ENCODE peak calls at places on chromosomes 2 and 18, in four cellular contexts. Q is HepG2, M is H1, N is GM12878. Z is an unnamed sample. For H3K36me3 and H3K4me1, the result is how much of the 10 kb centered on the place peaks cover.

GRCh38 chr2:64945973-64946736 is 43.0 kb upstream of the SLC1A4 start:
- DNase-seq in Q (no peak), M (no peak), N (peak), Z (no peak)

GRCh38 chr18:61502472-61502871 is 169.2 kb downstream of the CDH20 start:
- DNase-seq in Q (peak), M (peak), N (peak), Z (peak)

GRCh38 chr2:149065236-149065635 is 26.7 kb downstream of the LYPD6B start:
- DNase-seq in Q (no peak), M (no peak), N (no peak), Z (no peak)

GRCh38 chr2:177929662-177930522 is 142.7 kb downstream of the PDE11A start:
- DNase-seq in Q (no peak), M (no peak), N (no peak), Z (no peak)

GRCh38 chr2:178829299-178829698 is 22.1 kb upstream of the TTN start:
- DNase-seq in Q (no peak), M (no peak), N (no peak), Z (no peak)

GRCh38 chr2:118202707-118203303 is 114.5 kb downstream of the INSIG2 start:
- DNase-seq in Q (peak), M (peak), N (no peak), Z (peak)

GRCh38 chr2:236969767-236970655 is 115.7 kb upstream of the COPS8 start:
- DNase-seq in Q (no peak), M (no peak), N (no peak), Z (no peak)

GRCh38 chr2:241540766-241541561 is 17.6 kb upstream of the BOK start:
- DNase-seq in Q (no peak), M (peak), N (no peak), Z (peak)

GRCh38 chr2:88818381-88818780 is 126.9 kb downstream of the RPIA start:
- DNase-seq in Q (no peak), M (no peak), N (no peak), Z (no peak)

GRCh38 chr2:9593936-9594335 is 36.9 kb downstream of the YWHAQ start:
- DNase-seq in Q (no peak), M (no peak), N (no peak), Z (no peak)

GRCh38 chr18:32048507-32049091 is 30.0 kb downstream of the RNF125 start:
- DNase-seq in Q (peak), M (no peak), N (peak), Z (peak)

GRCh38 chr18:3492721-3493120 is 42.7 kb downstream of the TGIF1 start:
- DNase-seq in Q (no peak), M (no peak), N (no peak), Z (no peak)

GRCh38 chr2:37367984-37368383 is 23.6 kb downstream of the QPCT start:
- DNase-seq in Q (no peak), M (peak), N (no peak), Z (no peak)

GRCh38 chr2:215624423-215624829 is 188.6 kb upstream of the FN1 start:
- DNase-seq in Q (peak), M (no peak), N (no peak), Z (no peak)

GRCh38 chr2:62038980-62039771 is 133.7 kb downstream of the COMMD1 start:
- DNase-seq in Q (no peak), M (no peak), N (peak), Z (no peak)

GRCh38 chr18:44729631-44730101 is 49.0 kb downstream of the SETBP1 start:
- DNase-seq in Q (no peak), M (no peak), N (no peak), Z (no peak)

GRCh38 chr2:44805836-44806235 is 135.7 kb upstream of the SIX3 start:
- DNase-seq in Q (no peak), M (no peak), N (no peak), Z (no peak)

GRCh38 chr18:1659190-1659589 is 754.5 kb downstream of the ADCYAP1 start:
- DNase-seq in Q (no peak), M (no peak), N (no peak), Z (no peak)

GRCh38 chr2:172826522-172826921 is 90.9 kb downstream of the RAPGEF4 start:
- DNase-seq in Q (no peak), M (no peak), N (no peak), Z (no peak)

DNA sequence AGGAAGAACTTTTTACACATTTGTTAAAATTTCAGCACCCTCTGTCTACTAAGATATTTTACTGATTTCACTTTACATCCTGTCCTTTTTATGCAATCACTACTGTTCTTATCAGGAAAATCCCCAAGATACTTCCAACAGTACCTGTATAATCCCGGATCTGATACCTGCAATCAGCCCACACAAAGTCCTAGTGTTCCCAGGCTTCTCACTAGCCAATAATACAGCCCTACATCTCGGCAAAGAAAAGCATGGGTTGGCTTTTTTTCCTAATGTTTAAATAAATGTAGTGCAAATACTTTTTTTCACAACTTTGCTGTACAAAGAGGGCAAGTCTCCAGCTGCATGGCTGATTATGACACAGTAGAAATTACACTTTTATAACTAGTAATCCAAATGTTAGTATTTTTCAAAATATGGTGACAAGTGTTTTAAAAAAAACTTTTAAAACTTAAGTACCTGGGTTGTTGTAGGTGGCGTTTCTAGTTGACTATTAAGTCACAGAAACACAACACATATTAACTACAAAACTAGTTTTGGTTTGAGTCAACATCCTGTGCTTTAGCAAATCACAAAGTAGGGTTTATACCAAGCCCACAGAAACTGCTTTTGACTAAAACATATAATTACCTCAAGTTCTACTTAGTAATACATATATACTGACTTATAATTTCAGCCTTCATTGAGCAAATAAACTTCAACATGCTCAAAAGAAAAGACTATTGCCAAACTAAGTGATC is 19.5 kb downstream of the CNOT11 start:
- DNase-seq in Q (no peak), M (no peak), N (peak), Z (no peak)
- H3K36me3 ChIP-seq in Q (half or more), M (half or more), N (under half), Z (half or more)

GRCh38 chr2:41870948-41871522 is 176.8 kb upstream of the PKDCC start:
- DNase-seq in Q (no peak), M (peak), N (no peak), Z (peak)

GRCh38 chr2:41872646-41873045 is 175.2 kb upstream of the PKDCC start:
- DNase-seq in Q (peak), M (no peak), N (peak), Z (no peak)

GRCh38 chr2:41867553-41867952 is 180.3 kb upstream of the PKDCC start:
- DNase-seq in Q (no peak), M (no peak), N (no peak), Z (no peak)

GRCh38 chr2:41870257-41870570 is 177.6 kb upstream of the PKDCC start:
- DNase-seq in Q (no peak), M (no peak), N (no peak), Z (no peak)

GRCh38 chr2:41869542-41870256 is 178.1 kb upstream of the PKDCC start:
- DNase-seq in Q (peak), M (peak), N (peak), Z (peak)
- TF ChIP-seq SUZ12 in Q (no peak), M (no peak), N (no peak), Z (no peak)

DNA sequence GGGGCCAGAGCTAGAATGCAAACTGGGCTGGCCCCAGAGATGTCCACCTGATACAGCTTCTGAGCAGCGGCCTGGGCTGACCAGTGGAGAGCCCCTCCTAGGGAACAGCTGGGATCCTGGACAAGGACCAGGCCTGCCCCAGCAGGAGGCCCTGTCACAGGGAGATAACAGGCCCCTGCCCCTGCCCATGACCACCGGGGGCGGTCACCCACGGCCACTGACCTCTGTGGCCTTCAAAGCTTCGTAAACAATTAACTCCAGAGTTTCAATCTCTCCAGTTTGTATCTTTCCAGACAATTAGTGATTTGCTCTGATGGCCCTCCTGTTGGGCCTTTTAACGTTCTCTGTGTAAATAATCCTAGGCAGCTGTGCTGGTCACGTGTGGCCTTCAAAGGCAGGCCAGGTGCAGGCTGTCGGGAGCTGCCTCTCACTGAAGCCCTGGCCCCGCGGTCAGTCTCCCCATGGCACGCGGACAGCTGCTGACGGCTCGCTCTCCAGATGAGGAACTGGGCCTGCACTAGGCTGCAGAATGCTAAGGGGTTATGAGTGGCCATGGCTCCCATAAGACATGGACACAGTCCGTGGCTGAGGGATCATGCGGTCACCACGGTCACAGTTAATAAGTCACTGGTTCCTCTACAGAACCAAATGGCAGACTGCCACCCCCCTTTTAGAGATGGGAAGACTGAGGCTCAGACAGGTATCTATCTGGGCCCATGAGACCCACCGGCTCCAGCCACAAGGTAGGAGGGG is 9.2 kb downstream of the HS6ST1 start:
- DNase-seq in Q (peak), M (no peak), N (no peak), Z (no peak)
- H3K4me1 ChIP-seq in Q (half or more), M (under half), N (under half), Z (half or more)

DNA sequence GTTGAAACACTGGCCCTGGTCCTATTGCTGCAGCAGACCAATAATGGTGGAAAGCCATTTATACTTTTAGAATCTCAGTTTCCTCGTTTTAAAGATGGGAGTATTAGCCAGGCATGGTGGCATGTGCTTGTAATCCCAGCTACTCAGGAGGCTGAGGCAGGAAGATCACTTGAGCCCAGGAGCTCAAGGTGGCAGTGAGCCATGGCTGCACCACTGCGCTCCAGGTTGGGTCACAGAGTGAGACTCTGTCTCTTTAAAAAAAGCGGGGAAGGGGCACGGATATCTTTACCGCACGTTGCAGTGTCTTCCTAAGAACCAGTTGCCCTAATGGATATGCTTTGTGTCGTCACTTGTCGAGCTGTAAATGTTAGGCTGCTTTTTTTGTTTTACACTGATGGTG is 8.3 kb downstream of the MTCL1 start:
- DNase-seq in Q (no peak), M (no peak), N (no peak), Z (no peak)
- H3K36me3 ChIP-seq in Q (under half), M (under half), N (under half), Z (under half)

DNA sequence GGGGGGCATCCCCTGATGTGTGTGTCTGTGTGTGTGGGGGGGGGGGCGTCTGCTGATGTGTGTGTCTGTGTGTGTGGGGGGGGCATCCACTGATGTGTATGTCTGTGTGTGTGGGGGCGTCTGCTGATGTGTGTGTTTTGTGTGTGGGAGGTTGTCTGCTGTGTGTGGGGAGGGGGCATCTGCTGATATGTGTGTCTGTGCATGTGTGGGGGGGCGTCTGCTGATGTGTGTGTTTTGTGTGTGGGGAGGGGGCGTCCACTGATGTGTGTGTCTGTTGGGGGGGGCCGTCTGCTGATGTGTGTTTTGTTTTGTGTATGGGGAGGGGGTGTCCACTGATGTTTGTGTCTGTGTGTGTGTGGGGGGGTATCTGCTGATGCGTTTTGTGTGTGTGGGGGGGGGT is 126.1 kb downstream of the NFATC1 start:
- DNase-seq in Q (no peak), M (no peak), N (no peak), Z (no peak)
- TF ChIP-seq SUZ12 in Q (no peak), M (no peak), N (no peak), Z (no peak)

GRCh38 chr2:84450288-84451227 is 8.5 kb downstream of the SUCLG1 start:
- DNase-seq in Q (no peak), M (no peak), N (no peak), Z (no peak)
- H3K4me1 ChIP-seq in Q (under half), M (under half), N (under half), Z (under half)

Z was measured in NT2/D1.